ENCODE peak calls at places on chromosomes 11 and 22, in nine cellular contexts. R, Q, K, L, F, Z, J, D and U are unnamed samples.

GRCh38 chr11:59960502-59961381 is 3.1 kb upstream of the OOSP4A start:
- DNase-seq in Q (no peak), L (no peak), J (peak; percentile 12), K (no peak), F (no peak), Z (no peak), D (no peak), R (no peak), U (no peak)

GRCh38 chr11:12182650-12183511 is 72.5 kb downstream of the MICAL2 start:
- DNase-seq in J (no peak), Q (no peak), L (no peak), D (no peak), R (peak; percentile 99), Z (no peak), K (no peak), F (no peak), U (no peak)

GRCh38 chr11:34395916-34396555 is 38.2 kb upstream of the ABTB2 start:
- DNase-seq in Z (no peak), F (no peak), J (no peak), Q (no peak), D (no peak), L (no peak), K (no peak), R (no peak), U (no peak)

GRCh38 chr11:46463701-46464100 is 72.1 kb upstream of the CHRM4 start:
- DNase-seq in J (no peak), Q (no peak), Z (no peak), L (peak; percentile 85), D (no peak), F (no peak), K (no peak), R (no peak), U (no peak)

GRCh38 chr11:73498343-73498742 is 99.6 kb downstream of the FAM168A start:
- DNase-seq in D (no peak), L (no peak), F (no peak), Q (no peak), K (no peak), R (no peak), Z (no peak), J (no peak), U (no peak)

GRCh38 chr11:8988329-8989234 is 15.2 kb downstream of the NRIP3 start:
- DNase-seq in J (no peak), D (no peak), R (no peak), Z (no peak), L (no peak), K (no peak), Q (no peak), F (no peak), U (no peak)

GRCh38 chr11:69848196-69848595 is 29.0 kb upstream of the FGF3 start:
- DNase-seq in F (no peak), K (peak; percentile 2), Z (no peak), L (no peak), D (no peak), Q (no peak), R (no peak), J (no peak), U (no peak)

GRCh38 chr11:48002565-48002964 is 22.2 kb downstream of the PTPRJ start:
- DNase-seq in Q (no peak), D (no peak), K (peak; percentile 9), F (no peak), R (no peak), J (no peak), Z (no peak), L (no peak), U (no peak)

GRCh38 chr22:29528144-29528543 is 25.4 kb downstream of the THOC5 start:
- DNase-seq in Z (no peak), L (no peak), D (no peak), J (no peak), F (no peak), K (no peak), Q (no peak), R (no peak), U (no peak)

GRCh38 chr22:45969414-45969799 is 7.6 kb downstream of the WNT7B start:
- DNase-seq in D (no peak), Q (no peak), L (peak; percentile 73), J (peak; percentile 57), F (no peak), Z (no peak), R (no peak), K (no peak), U (no peak)

GRCh38 chr11:28757725-28758515 is 649.7 kb downstream of the METTL15 start:
- DNase-seq in J (no peak), Z (no peak), F (no peak), L (no peak), R (no peak), K (no peak), D (no peak), Q (no peak), U (no peak)

GRCh38 chr22:48394787-48395620 is 1432.7 kb downstream of the BRD1 start:
- DNase-seq in L (no peak), D (no peak), F (no peak), K (no peak), R (no peak), J (no peak), Z (no peak), Q (no peak), U (no peak)

GRCh38 chr11:34192481-34193401 is 87.3 kb downstream of the NAT10 start:
- DNase-seq in Q (no peak), J (peak; percentile 69), R (peak; percentile 71), F (peak; percentile 86), Z (no peak), L (peak; percentile 13), D (peak; percentile 15), K (no peak), U (no peak)

GRCh38 chr11:110069158-110069737 is 23.9 kb upstream of the ZC3H12C start:
- DNase-seq in Q (no peak), J (no peak), L (no peak), F (peak; percentile 74), R (no peak), Z (no peak), K (peak; percentile 62), D (peak; percentile 46), U (no peak)

GRCh38 chr22:26168934-26169311 is 339 bp upstream of the SEZ6L start:
- DNase-seq in Q (no peak), D (no peak), L (no peak), Z (no peak), K (no peak), F (no peak), J (no peak), R (no peak), U (no peak)

GRCh38 chr11:35507688-35508087 is 17.7 kb downstream of the PAMR1 start:
- DNase-seq in K (no peak), L (no peak), F (no peak), J (no peak), D (no peak), R (no peak), Q (no peak), Z (no peak), U (no peak)
- TF ChIP-seq CTCF in K (no peak), L (no peak), F (no peak), J (peak; percentile 25), D (no peak), R (no peak), Q (no peak), Z (no peak), U (no peak)

DNA sequence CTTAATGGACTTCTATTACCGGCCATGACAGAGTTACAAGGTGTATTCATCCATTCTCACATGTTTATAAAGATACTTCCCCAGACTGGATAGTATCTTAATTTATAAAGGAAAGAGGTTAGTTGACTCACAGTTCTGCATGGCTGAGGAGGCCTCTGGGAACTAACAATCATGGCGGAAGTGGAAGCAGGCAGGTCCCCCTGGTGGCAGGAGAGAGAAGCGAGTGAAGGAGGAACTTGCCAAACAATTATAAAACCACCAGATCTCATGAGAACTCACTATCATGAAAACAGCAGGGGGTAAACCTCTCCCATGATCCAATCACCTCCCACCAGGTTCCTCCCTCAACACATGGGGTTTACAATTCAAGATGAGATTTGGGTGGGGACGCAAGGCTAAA is 170.0 kb upstream of the PDGFD start:
- DNase-seq in K (no peak), Z (no peak), Q (no peak), F (no peak), J (no peak), D (no peak), L (no peak), R (no peak), U (peak; percentile 26)
- TF ChIP-seq CTCF in K (peak; percentile 7), Z (no peak), Q (peak; percentile 27), F (no peak), J (peak; percentile 55), D (no peak), L (peak; percentile 33), R (peak; percentile 29), U (peak; percentile 66)

DNA sequence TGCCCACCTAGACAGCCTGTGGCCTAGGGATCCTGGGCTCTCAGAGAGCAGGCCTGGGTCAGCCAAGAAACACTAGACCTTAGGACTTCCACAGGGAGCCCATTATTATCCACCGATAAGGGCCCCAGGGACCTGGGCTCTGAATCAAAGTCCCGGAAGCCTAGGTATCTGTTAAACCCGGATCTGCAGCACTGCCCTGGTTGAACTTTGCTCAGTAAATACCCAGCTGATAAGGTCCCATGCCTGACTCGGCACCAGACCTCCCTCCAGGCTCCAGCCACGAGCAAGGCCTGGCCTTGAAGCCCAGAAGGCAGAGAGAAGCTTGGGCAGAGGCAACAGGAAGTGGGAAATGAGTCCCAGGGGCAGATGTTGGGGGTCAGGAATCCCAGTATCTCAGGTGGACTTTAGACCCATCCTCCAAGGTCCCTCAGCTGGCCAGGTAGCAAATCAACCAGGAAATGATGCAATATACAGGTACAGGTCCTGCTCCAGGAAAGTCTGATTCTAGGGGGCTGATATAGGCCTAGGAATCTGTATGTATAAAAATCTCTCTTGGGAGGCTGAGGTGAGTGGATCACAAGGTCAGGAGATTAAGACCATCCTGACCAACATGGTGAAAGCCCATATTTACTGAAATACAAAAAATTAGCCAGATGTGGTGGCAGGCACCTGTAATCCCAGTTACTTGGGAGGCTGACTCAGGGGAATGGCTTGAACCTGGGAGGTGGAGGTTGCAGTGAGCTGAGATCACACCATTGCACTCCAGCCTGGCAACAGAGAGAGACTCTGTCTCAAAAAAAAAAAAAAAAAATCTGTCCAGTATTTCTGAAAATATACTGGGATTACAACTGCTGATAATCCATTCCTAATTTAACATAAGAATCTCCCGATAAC is 18.7 kb downstream of the POU2AF1 start:
- DNase-seq in R (no peak), K (no peak), Q (peak; percentile 20), Z (peak; percentile 92), F (no peak), J (no peak), D (peak; percentile 96), L (no peak), U (no peak)
- TF ChIP-seq CTCF in R (no peak), K (no peak), Q (no peak), Z (no peak), F (no peak), J (no peak), D (no peak), L (no peak), U (no peak)

DNA sequence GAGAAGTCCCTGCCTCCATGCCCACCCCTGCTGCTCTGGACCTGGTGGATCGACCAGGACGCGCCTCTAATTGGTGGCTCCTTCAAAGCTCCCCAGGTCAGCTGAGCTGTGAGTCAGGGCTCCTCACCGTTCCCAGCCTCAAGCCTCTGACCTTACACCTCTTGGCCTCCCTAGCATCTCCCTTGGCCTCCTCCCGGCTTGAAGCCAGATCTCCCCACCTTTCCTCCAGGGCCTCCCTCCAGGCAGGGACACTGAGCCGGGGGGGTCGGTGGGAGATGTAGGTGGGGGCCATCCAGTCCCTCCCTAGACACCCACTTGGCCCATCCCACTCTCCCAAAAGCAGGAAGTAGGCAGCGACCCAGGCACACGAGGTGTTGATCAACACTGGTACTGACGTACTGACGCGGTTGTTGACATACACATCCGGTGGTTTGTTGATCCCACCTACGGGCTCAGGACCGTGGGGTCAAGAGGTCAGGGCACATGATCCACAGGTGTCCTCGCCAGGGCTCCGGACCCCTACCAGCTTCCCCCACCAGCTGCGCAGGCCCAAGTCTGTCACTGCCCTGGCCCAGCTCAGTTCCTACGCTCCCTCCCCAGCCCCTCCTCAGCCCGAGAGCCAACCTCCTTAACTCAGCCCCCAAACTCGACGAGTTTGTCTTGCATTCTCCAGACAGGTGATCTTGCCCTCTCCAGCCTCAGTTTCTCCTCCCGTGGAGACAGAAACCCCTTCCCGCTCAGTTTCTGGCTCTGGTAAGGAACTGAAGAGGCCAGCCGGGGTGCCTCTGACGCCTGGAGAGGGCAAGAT is 765 bp downstream of the ATG2A start:
- DNase-seq in R (no peak), J (peak; percentile 70), F (peak; percentile 82), D (peak; percentile 52), Z (no peak), Q (no peak), L (peak; percentile 47), K (no peak), U (no peak)
- TF ChIP-seq CTCF in R (no peak), J (no peak), F (no peak), D (no peak), Z (no peak), Q (no peak), L (no peak), K (no peak), U (no peak)